ENCODE peak calls at places on chromosomes 5 and 9, in six cellular contexts. One of them, this sample, is unnamed.
A peak's percentile ranks its signal among the peaks of the same experiment; 100 is the strongest.

GRCh38 chr5:12759377-12759776 is 855.1 kb upstream of the CTNND2 start:
- ATAC-seq in upper lobe of left lung: no peak
- ATAC-seq in stimulated activated naive CD8-positive, alpha-beta T cell treated with anti-CD3 and anti-CD28 coated beads, Interleukin-15, amount 100 ng/mL, for 72 hours: no peak
- ATAC-seq in heart right ventricle: no peak
- ATAC-seq in activated CD4-positive, alpha-beta T cell treated with anti-CD3 and anti-CD28 coated beads for 36 hours: no peak
- ATAC-seq in IMR-90: no peak
- ATAC-seq in this sample: no peak

GRCh38 chr5:108278285-108279240 is 103.3 kb downstream of the FBXL17 start:
- ATAC-seq in activated CD4-positive, alpha-beta T cell treated with anti-CD3 and anti-CD28 coated beads for 36 hours: no peak
- ATAC-seq in upper lobe of left lung: no peak
- ATAC-seq in stimulated activated naive CD8-positive, alpha-beta T cell treated with anti-CD3 and anti-CD28 coated beads, Interleukin-15, amount 100 ng/mL, for 72 hours: no peak
- ATAC-seq in IMR-90: no peak
- ATAC-seq in heart right ventricle: peak; percentile 39
- ATAC-seq in this sample: no peak

GRCh38 chr5:137619191-137619870 is 116.6 kb downstream of the KLHL3 start:
- ATAC-seq in activated CD4-positive, alpha-beta T cell treated with anti-CD3 and anti-CD28 coated beads for 36 hours: no peak
- ATAC-seq in IMR-90: peak; percentile 67
- ATAC-seq in upper lobe of left lung: peak; percentile 54
- ATAC-seq in stimulated activated naive CD8-positive, alpha-beta T cell treated with anti-CD3 and anti-CD28 coated beads, Interleukin-15, amount 100 ng/mL, for 72 hours: no peak
- ATAC-seq in heart right ventricle: peak; percentile 41
- ATAC-seq in this sample: peak; percentile 80

GRCh38 chr5:5132896-5133295 is 7.2 kb upstream of the ADAMTS16 start:
- ATAC-seq in upper lobe of left lung: no peak
- ATAC-seq in heart right ventricle: no peak
- ATAC-seq in activated CD4-positive, alpha-beta T cell treated with anti-CD3 and anti-CD28 coated beads for 36 hours: no peak
- ATAC-seq in stimulated activated naive CD8-positive, alpha-beta T cell treated with anti-CD3 and anti-CD28 coated beads, Interleukin-15, amount 100 ng/mL, for 72 hours: no peak
- ATAC-seq in IMR-90: no peak
- ATAC-seq in this sample: no peak

GRCh38 chr9:128809831-128810230 is 8.5 kb upstream of the ENDOG start:
- ATAC-seq in heart right ventricle: peak; percentile 20
- ATAC-seq in stimulated activated naive CD8-positive, alpha-beta T cell treated with anti-CD3 and anti-CD28 coated beads, Interleukin-15, amount 100 ng/mL, for 72 hours: no peak
- ATAC-seq in activated CD4-positive, alpha-beta T cell treated with anti-CD3 and anti-CD28 coated beads for 36 hours: no peak
- ATAC-seq in upper lobe of left lung: no peak
- ATAC-seq in IMR-90: no peak
- ATAC-seq in this sample: no peak

GRCh38 chr5:149961186-149961685 is 678 bp downstream of the SLC26A2 start:
- ATAC-seq in upper lobe of left lung: no peak
- ATAC-seq in stimulated activated naive CD8-positive, alpha-beta T cell treated with anti-CD3 and anti-CD28 coated beads, Interleukin-15, amount 100 ng/mL, for 72 hours: no peak
- ATAC-seq in activated CD4-positive, alpha-beta T cell treated with anti-CD3 and anti-CD28 coated beads for 36 hours: no peak
- ATAC-seq in IMR-90: no peak
- ATAC-seq in heart right ventricle: no peak
- ATAC-seq in this sample: peak; percentile 46

GRCh38 chr5:158958048-158958994 is 141.4 kb downstream of the EBF1 start:
- ATAC-seq in stimulated activated naive CD8-positive, alpha-beta T cell treated with anti-CD3 and anti-CD28 coated beads, Interleukin-15, amount 100 ng/mL, for 72 hours: no peak
- ATAC-seq in IMR-90: no peak
- ATAC-seq in upper lobe of left lung: no peak
- ATAC-seq in activated CD4-positive, alpha-beta T cell treated with anti-CD3 and anti-CD28 coated beads for 36 hours: peak; percentile 68
- ATAC-seq in heart right ventricle: no peak
- ATAC-seq in this sample: no peak

GRCh38 chr5:34731435-34732232 is 75.5 kb downstream of the RAI14 start:
- ATAC-seq in activated CD4-positive, alpha-beta T cell treated with anti-CD3 and anti-CD28 coated beads for 36 hours: no peak
- ATAC-seq in heart right ventricle: no peak
- ATAC-seq in IMR-90: no peak
- ATAC-seq in upper lobe of left lung: no peak
- ATAC-seq in stimulated activated naive CD8-positive, alpha-beta T cell treated with anti-CD3 and anti-CD28 coated beads, Interleukin-15, amount 100 ng/mL, for 72 hours: no peak
- ATAC-seq in this sample: no peak

GRCh38 chr5:76954383-76954763 is 1.5 kb downstream of the CRHBP start:
- ATAC-seq in activated CD4-positive, alpha-beta T cell treated with anti-CD3 and anti-CD28 coated beads for 36 hours: no peak
- ATAC-seq in heart right ventricle: peak; percentile 29
- ATAC-seq in stimulated activated naive CD8-positive, alpha-beta T cell treated with anti-CD3 and anti-CD28 coated beads, Interleukin-15, amount 100 ng/mL, for 72 hours: peak; percentile 11
- ATAC-seq in upper lobe of left lung: no peak
- ATAC-seq in IMR-90: no peak
- ATAC-seq in this sample: no peak

GRCh38 chr5:9714187-9714586 is 84.0 kb upstream of the TAS2R1 start:
- ATAC-seq in upper lobe of left lung: no peak
- ATAC-seq in stimulated activated naive CD8-positive, alpha-beta T cell treated with anti-CD3 and anti-CD28 coated beads, Interleukin-15, amount 100 ng/mL, for 72 hours: no peak
- ATAC-seq in IMR-90: no peak
- ATAC-seq in heart right ventricle: no peak
- ATAC-seq in activated CD4-positive, alpha-beta T cell treated with anti-CD3 and anti-CD28 coated beads for 36 hours: no peak
- ATAC-seq in this sample: peak; percentile 41

GRCh38 chr5:104751969-104752368 is 1189.4 kb upstream of the NUDT12 start:
- ATAC-seq in stimulated activated naive CD8-positive, alpha-beta T cell treated with anti-CD3 and anti-CD28 coated beads, Interleukin-15, amount 100 ng/mL, for 72 hours: no peak
- ATAC-seq in heart right ventricle: no peak
- ATAC-seq in activated CD4-positive, alpha-beta T cell treated with anti-CD3 and anti-CD28 coated beads for 36 hours: no peak
- ATAC-seq in upper lobe of left lung: no peak
- ATAC-seq in IMR-90: no peak
- ATAC-seq in this sample: peak; percentile 76

GRCh38 chr5:139312075-139312474 is 18.5 kb downstream of the MATR3 start:
- ATAC-seq in activated CD4-positive, alpha-beta T cell treated with anti-CD3 and anti-CD28 coated beads for 36 hours: no peak
- ATAC-seq in upper lobe of left lung: no peak
- ATAC-seq in stimulated activated naive CD8-positive, alpha-beta T cell treated with anti-CD3 and anti-CD28 coated beads, Interleukin-15, amount 100 ng/mL, for 72 hours: no peak
- ATAC-seq in IMR-90: no peak
- ATAC-seq in heart right ventricle: no peak
- ATAC-seq in this sample: no peak

GRCh38 chr5:58369513-58370156 is 90.3 kb downstream of the PLK2 start:
- ATAC-seq in IMR-90: no peak
- ATAC-seq in upper lobe of left lung: no peak
- ATAC-seq in activated CD4-positive, alpha-beta T cell treated with anti-CD3 and anti-CD28 coated beads for 36 hours: no peak
- ATAC-seq in stimulated activated naive CD8-positive, alpha-beta T cell treated with anti-CD3 and anti-CD28 coated beads, Interleukin-15, amount 100 ng/mL, for 72 hours: no peak
- ATAC-seq in heart right ventricle: peak; percentile 24
- ATAC-seq in this sample: no peak

GRCh38 chr9:35767458-35767857 is 13.4 kb upstream of the MSMP start:
- ATAC-seq in upper lobe of left lung: no peak
- ATAC-seq in activated CD4-positive, alpha-beta T cell treated with anti-CD3 and anti-CD28 coated beads for 36 hours: no peak
- ATAC-seq in stimulated activated naive CD8-positive, alpha-beta T cell treated with anti-CD3 and anti-CD28 coated beads, Interleukin-15, amount 100 ng/mL, for 72 hours: no peak
- ATAC-seq in heart right ventricle: no peak
- ATAC-seq in IMR-90: no peak
- ATAC-seq in this sample: no peak

GRCh38 chr9:89639367-89639795 is 34.6 kb downstream of the GADD45G start:
- ATAC-seq in activated CD4-positive, alpha-beta T cell treated with anti-CD3 and anti-CD28 coated beads for 36 hours: no peak
- ATAC-seq in upper lobe of left lung: peak; percentile 56
- ATAC-seq in stimulated activated naive CD8-positive, alpha-beta T cell treated with anti-CD3 and anti-CD28 coated beads, Interleukin-15, amount 100 ng/mL, for 72 hours: no peak
- ATAC-seq in heart right ventricle: peak; percentile 92
- ATAC-seq in IMR-90: no peak
- ATAC-seq in this sample: no peak

GRCh38 chr9:104993291-104993963 is 65.5 kb upstream of the ABCA1 start:
- ATAC-seq in IMR-90: peak; percentile 44
- ATAC-seq in activated CD4-positive, alpha-beta T cell treated with anti-CD3 and anti-CD28 coated beads for 36 hours: peak; percentile 37
- ATAC-seq in heart right ventricle: peak; percentile 84
- ATAC-seq in stimulated activated naive CD8-positive, alpha-beta T cell treated with anti-CD3 and anti-CD28 coated beads, Interleukin-15, amount 100 ng/mL, for 72 hours: peak; percentile 29
- ATAC-seq in upper lobe of left lung: peak; percentile 45
- ATAC-seq in this sample: peak; percentile 22